ENCODE peak calls at places on chromosomes 16 and 17, in five cellular contexts. E, T, W, R and M are unnamed samples.

GRCh38 chr16:12239953-12240485 is 263.5 kb downstream of the SNX29 start:
- DNase-seq in E (no peak), T (no peak), W (no peak), R (no peak), M (no peak)

GRCh38 chr17:78665952-78666920 is 89.0 kb upstream of the DNAH17 start:
- DNase-seq in E (no peak), T (no peak), W (no peak), R (peak), M (no peak)

GRCh38 chr16:24381470-24382118 is 125.5 kb downstream of the CACNG3 start:
- DNase-seq in E (no peak), T (peak), W (no peak), R (no peak), M (no peak)

GRCh38 chr17:62014526-62014925 is 50.6 kb downstream of the MED13 start:
- DNase-seq in E (no peak), T (no peak), W (no peak), R (no peak), M (no peak)

GRCh38 chr17:73017653-73018052 is 74.8 kb downstream of the SLC39A11 start:
- DNase-seq in E (no peak), T (no peak), W (no peak), R (peak), M (peak)

GRCh38 chr17:68512967-68513474 is 791 bp downstream of the PRKAR1A start:
- DNase-seq in E (no peak), T (no peak), W (no peak), R (peak), M (peak)

GRCh38 chr16:58638148-58639036 is 8.8 kb upstream of the CNOT1 start:
- DNase-seq in E (no peak), T (peak), W (peak), R (peak), M (peak)

GRCh38 chr17:72412650-72413076 is 291.8 kb downstream of the SOX9 start:
- DNase-seq in E (no peak), T (no peak), W (no peak), R (no peak), M (no peak)

GRCh38 chr16:69411064-69411985 is 13.1 kb upstream of the CYB5B start:
- DNase-seq in E (no peak), T (no peak), W (no peak), R (peak), M (no peak)

GRCh38 chr17:57356153-57356721 is 99.9 kb downstream of the MSI2 start:
- DNase-seq in E (no peak), T (no peak), W (no peak), R (no peak), M (no peak)

GRCh38 chr17:28379814-28380571 is 8.5 kb downstream of the SARM1 start:
- DNase-seq in E (no peak), T (no peak), W (no peak), R (peak), M (no peak)

GRCh38 chr17:60817187-60817586 is 139.5 kb downstream of the BCAS3 start:
- DNase-seq in E (no peak), T (no peak), W (no peak), R (no peak), M (peak)

GRCh38 chr16:14682121-14682520 is 12.0 kb downstream of the PLA2G10 start:
- DNase-seq in E (no peak), T (no peak), W (no peak), R (no peak), M (no peak)

GRCh38 chr16:81548551-81548900 is 103.9 kb downstream of the CMIP start:
- DNase-seq in E (no peak), T (no peak), W (no peak), R (no peak), M (no peak)

GRCh38 chr16:70684146-70685060 is 1.4 kb downstream of the MTSS2 start:
- DNase-seq in E (no peak), T (no peak), W (no peak), R (no peak), M (no peak)

GRCh38 chr17:59155439-59156177 is at the start of gene PRR11:
- DNase-seq in E (no peak), T (peak), W (no peak), R (peak), M (no peak)

GRCh38 chr17:46007461-46007965 is 8.5 kb downstream of the STH start:
- DNase-seq in E (no peak), T (no peak), W (no peak), R (no peak), M (no peak)

GRCh38 chr17:16923904-16924700 is 47.8 kb downstream of the TNFRSF13B start:
- DNase-seq in E (no peak), T (peak), W (no peak), R (no peak), M (no peak)

GRCh38 chr16:48409839-48410610 is 24.8 kb upstream of the SIAH1 start:
- DNase-seq in E (no peak), T (no peak), W (no peak), R (peak), M (peak)

GRCh38 chr17:20919990-20920812 is 122.6 kb downstream of the USP22 start:
- DNase-seq in E (no peak), T (no peak), W (no peak), R (no peak), M (no peak)

GRCh38 chr17:82528484-82529265 is 9.1 kb downstream of the FOXK2 start:
- DNase-seq in E (no peak), T (peak), W (no peak), R (peak), M (peak)
- H3K27ac ChIP-seq in E (peak), T (no peak), W (no peak), R (peak), M (no peak)

DNA sequence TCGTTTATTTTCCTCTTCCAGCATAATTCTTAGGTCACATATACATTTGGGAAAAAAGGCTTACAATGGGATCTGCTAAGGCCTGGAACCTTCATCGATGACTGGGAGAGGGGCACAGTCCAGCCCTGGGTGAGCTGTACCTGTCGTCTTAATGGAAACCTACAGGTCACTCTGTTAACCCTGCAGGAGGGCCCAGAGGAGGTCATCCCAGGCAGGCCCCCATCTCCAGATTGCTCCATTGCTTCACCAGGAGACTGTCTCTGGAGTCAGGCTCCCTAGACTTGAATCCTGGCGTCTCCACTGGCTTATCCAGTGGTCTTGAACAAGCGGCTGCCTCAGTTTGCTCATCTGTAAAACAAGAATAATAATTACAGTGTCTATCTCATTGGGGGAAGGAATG is 31.1 kb upstream of the TAC4 start:
- DNase-seq in E (no peak), T (no peak), W (no peak), R (no peak), M (no peak)
- H2BK12ac ChIP-seq in E (no peak), T (no peak), W (no peak), R (peak), M (no peak)

GRCh38 chr16:56848056-56848936 is 16.7 kb upstream of the SLC12A3 start:
- DNase-seq in E (no peak), T (no peak), W (no peak), R (no peak), M (peak)
- H3K27ac ChIP-seq in E (no peak), T (no peak), W (no peak), R (no peak), M (peak)

GRCh38 chr17:50557265-50558029 is 3.1 kb upstream of the CACNA1G start:
- DNase-seq in E (no peak), T (no peak), W (no peak), R (no peak), M (no peak)

GRCh38 chr17:50558955-50559614 is 1.4 kb upstream of the CACNA1G start:
- DNase-seq in E (no peak), T (peak), W (no peak), R (no peak), M (no peak)

GRCh38 chr17:50558091-50558490 is 2.4 kb upstream of the CACNA1G start:
- DNase-seq in E (no peak), T (no peak), W (no peak), R (no peak), M (no peak)

GRCh38 chr17:50559674-50560184 is 786 bp upstream of the CACNA1G start:
- DNase-seq in E (no peak), T (peak), W (peak), R (peak), M (peak)

DNA sequence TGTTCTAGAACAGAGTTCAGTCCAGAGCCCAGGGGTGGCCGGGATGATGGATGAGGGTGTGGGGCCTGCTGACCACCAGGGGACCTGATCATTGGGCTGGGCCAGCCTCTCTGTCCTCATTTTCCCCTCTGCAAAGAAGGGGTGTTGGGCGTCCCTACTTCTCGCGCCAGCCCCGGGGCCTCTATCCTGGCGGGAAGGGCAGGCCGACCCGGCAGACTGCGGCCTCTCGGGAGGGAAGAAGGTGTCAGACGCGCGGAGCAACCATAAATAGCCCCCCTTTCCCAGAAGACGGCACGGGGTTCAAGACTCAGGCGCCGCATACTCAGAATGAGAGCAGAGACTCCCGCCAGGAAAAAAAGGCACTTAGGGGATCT is 1.9 kb upstream of the CACNA1G start:
- DNase-seq in E (no peak), T (no peak), W (no peak), R (no peak), M (no peak)
- H2BK12ac ChIP-seq in E (no peak), T (no peak), W (no peak), R (no peak), M (no peak)

GRCh38 chr17:41974658-41975057 is 8.1 kb downstream of the CNP start:
- DNase-seq in E (no peak), T (no peak), W (no peak), R (no peak), M (no peak)

GRCh38 chr17:41971721-41972523 is 5.3 kb downstream of the CNP start:
- DNase-seq in E (no peak), T (no peak), W (no peak), R (no peak), M (no peak)

GRCh38 chr17:41972571-41973411 is 6.2 kb downstream of the CNP start:
- DNase-seq in E (no peak), T (no peak), W (no peak), R (no peak), M (no peak)

GRCh38 chr17:41974031-41974430 is 7.4 kb downstream of the CNP start:
- DNase-seq in E (no peak), T (no peak), W (no peak), R (no peak), M (no peak)

GRCh38 chr17:41973457-41973856 is 6.9 kb downstream of the CNP start:
- DNase-seq in E (no peak), T (no peak), W (no peak), R (no peak), M (no peak)
- H3K27ac ChIP-seq in E (no peak), T (no peak), W (no peak), R (no peak), M (no peak)

GRCh38 chr16:766820-767640 is 6.5 kb downstream of the MSLN start:
- DNase-seq in E (no peak), T (no peak), W (no peak), R (no peak), M (no peak)

GRCh38 chr16:765488-765865 is 4.9 kb downstream of the MSLN start:
- DNase-seq in E (no peak), T (no peak), W (no peak), R (no peak), M (no peak)

GRCh38 chr16:767743-768235 is 7.3 kb downstream of the MSLN start:
- DNase-seq in E (no peak), T (no peak), W (no peak), R (no peak), M (no peak)

GRCh38 chr16:764848-765487 is 4.4 kb downstream of the MSLN start:
- DNase-seq in E (no peak), T (no peak), W (no peak), R (no peak), M (no peak)

GRCh38 chr16:765971-766819 is 5.7 kb downstream of the MSLN start:
- DNase-seq in E (no peak), T (no peak), W (no peak), R (no peak), M (no peak)
- H2BK12ac ChIP-seq in E (peak), T (no peak), W (peak), R (no peak), M (no peak)

GRCh38 chr17:1535737-1536136 is 19.3 kb upstream of the INPP5K start:
- DNase-seq in E (no peak), T (no peak), W (no peak), R (no peak), M (no peak)

GRCh38 chr17:1529863-1530262 is 13.5 kb upstream of the INPP5K start:
- DNase-seq in E (no peak), T (no peak), W (no peak), R (no peak), M (no peak)

GRCh38 chr17:1533649-1534325 is 17.4 kb upstream of the INPP5K start:
- DNase-seq in E (no peak), T (no peak), W (no peak), R (no peak), M (no peak)

GRCh38 chr17:1532836-1533602 is 16.6 kb upstream of the INPP5K start:
- DNase-seq in E (no peak), T (peak), W (peak), R (no peak), M (peak)
- H3K27ac ChIP-seq in E (no peak), T (no peak), W (no peak), R (no peak), M (no peak)

GRCh38 chr16:87012954-87013938 is 303.9 kb downstream of the C16orf95 start:
- DNase-seq in E (no peak), T (no peak), W (no peak), R (no peak), M (no peak)
- H2BK12ac ChIP-seq in E (no peak), T (no peak), W (no peak), R (no peak), M (no peak)

GRCh38 chr17:12985431-12986285 is 32.2 kb downstream of the ELAC2 start:
- DNase-seq in E (no peak), T (no peak), W (no peak), R (no peak), M (no peak)
- H3K27ac ChIP-seq in E (no peak), T (no peak), W (no peak), R (no peak), M (no peak)

DNA sequence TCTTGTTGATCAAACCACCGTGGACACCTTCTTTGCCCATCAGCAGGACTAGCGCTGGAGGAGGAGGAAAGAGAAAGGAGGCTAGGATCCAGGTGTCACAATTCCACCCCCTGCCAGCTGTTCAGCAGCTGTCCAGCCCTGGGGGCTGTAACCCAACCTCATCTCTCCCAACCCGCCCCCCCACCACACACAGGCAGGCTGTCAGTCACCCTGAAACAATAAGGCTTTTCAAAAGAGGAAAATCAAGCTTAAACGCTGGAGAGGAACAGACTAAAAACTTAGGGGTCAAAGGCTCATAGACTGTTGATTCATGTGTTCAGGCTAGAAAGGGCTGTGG is 2.4 kb downstream of the PFN1 start:
- DNase-seq in E (no peak), T (no peak), W (no peak), R (no peak), M (no peak)
- H2BK12ac ChIP-seq in E (no peak), T (no peak), W (no peak), R (no peak), M (no peak)